ENCODE peak calls at places on chromosome 10, in four cellular contexts. L, K, W and S are unnamed samples.

GRCh38 chr10:17041626-17042520 is 87.7 kb downstream of the CUBN start:
- DNase-seq in L (no peak), K (no peak), W (no peak), S (no peak)

GRCh38 chr10:122149607-122150505 is 121.2 kb upstream of the BTBD16 start:
- DNase-seq in L (peak), K (no peak), W (no peak), S (peak)

GRCh38 chr10:92768104-92768503 is 78.3 kb downstream of the HHEX start:
- DNase-seq in L (no peak), K (no peak), W (no peak), S (no peak)

GRCh38 chr10:111598433-111599059 is 521.7 kb downstream of the ADRA2A start:
- DNase-seq in L (no peak), K (peak), W (no peak), S (peak)

GRCh38 chr10:128130051-128130450 is 3.8 kb upstream of the MKI67 start:
- DNase-seq in L (no peak), K (no peak), W (no peak), S (no peak)

GRCh38 chr10:49458869-49459268 is 63.0 kb upstream of the DRGX start:
- DNase-seq in L (no peak), K (no peak), W (no peak), S (no peak)

GRCh38 chr10:79392020-79392398 is 44.7 kb downstream of the PPIF start:
- DNase-seq in L (no peak), K (no peak), W (no peak), S (no peak)

GRCh38 chr10:74189999-74190421 is 39.0 kb downstream of the ADK start:
- DNase-seq in L (no peak), K (no peak), W (no peak), S (no peak)

GRCh38 chr10:99528867-99529285 is 3.9 kb upstream of the NKX2-3 start:
- DNase-seq in L (no peak), K (no peak), W (no peak), S (no peak)

GRCh38 chr10:29132821-29133156 is 156.1 kb upstream of the LYZL1 start:
- DNase-seq in L (no peak), K (no peak), W (no peak), S (peak)

GRCh38 chr10:118737594-118738302 is 17.0 kb downstream of the CACUL1 start:
- DNase-seq in L (no peak), K (no peak), W (no peak), S (no peak)

GRCh38 chr10:121541450-121541849 is 56.8 kb downstream of the FGFR2 start:
- DNase-seq in L (no peak), K (no peak), W (no peak), S (no peak)

GRCh38 chr10:132276706-132277105 is 31.0 kb downstream of the STK32C start:
- DNase-seq in L (peak), K (no peak), W (no peak), S (no peak)

GRCh38 chr10:85147346-85148250 is 819.2 kb downstream of the CCSER2 start:
- DNase-seq in L (no peak), K (no peak), W (no peak), S (no peak)

GRCh38 chr10:114208351-114208750 is 29.2 kb downstream of the TDRD1 start:
- DNase-seq in L (no peak), K (no peak), W (no peak), S (no peak)

GRCh38 chr10:103616705-103617361 is 123.3 kb downstream of the NEURL1 start:
- DNase-seq in L (peak), K (no peak), W (no peak), S (peak)

GRCh38 chr10:108052981-108053380 is 888.5 kb upstream of the SORCS1 start:
- DNase-seq in L (no peak), K (no peak), W (no peak), S (no peak)

GRCh38 chr10:28977518-28977917 is 300.2 kb downstream of the BAMBI start:
- DNase-seq in L (no peak), K (no peak), W (no peak), S (no peak)

GRCh38 chr10:104689547-104689946 is 48.5 kb downstream of the SORCS3 start:
- DNase-seq in L (no peak), K (no peak), W (no peak), S (no peak)

GRCh38 chr10:110706690-110707098 is 62.6 kb downstream of the RBM20 start:
- DNase-seq in L (no peak), K (no peak), W (no peak), S (no peak)

GRCh38 chr10:74436523-74437170 is 285.6 kb downstream of the ADK start:
- DNase-seq in L (no peak), K (no peak), W (no peak), S (no peak)